ENCODE peak calls at places on chromosome 6, in seven cellular contexts. N is dorsolateral prefrontal cortex, W is fibroblast of mammary gland, F is epithelial cell of esophagus, T is neuronal stem cell, O is vagina, R is psoas muscle. G is an unnamed sample.

GRCh38 chr6:28378644-28379043 is 20.9 kb downstream of the ZSCAN12 start:
- DNase-seq in N (no peak), W (no peak), F (no peak), T (no peak), O (no peak), R (no peak), G (no peak)

GRCh38 chr6:170147832-170148708 is 142.8 kb downstream of the DLL1 start:
- DNase-seq in N (no peak), W (no peak), F (no peak), T (no peak), O (no peak), R (peak; percentile 53), G (no peak)

GRCh38 chr6:107068691-107069630 is 41.0 kb downstream of the MTRES1 start:
- DNase-seq in N (no peak), W (no peak), F (no peak), T (no peak), O (no peak), R (no peak), G (no peak)

GRCh38 chr6:136863752-136864151 is 41.4 kb downstream of the PEX7 start:
- DNase-seq in N (no peak), W (no peak), F (no peak), T (no peak), O (no peak), R (no peak), G (no peak)

GRCh38 chr6:514396-514973 is 122.9 kb downstream of the IRF4 start:
- DNase-seq in N (no peak), W (no peak), F (no peak), T (no peak), O (no peak), R (no peak), G (no peak)

GRCh38 chr6:105920071-105920470 is 166.1 kb upstream of the PRDM1 start:
- DNase-seq in N (no peak), W (no peak), F (peak; percentile 90), T (no peak), O (no peak), R (no peak), G (no peak)

GRCh38 chr6:43939281-43940070 is 169.5 kb downstream of the VEGFA start:
- DNase-seq in N (no peak), W (no peak), F (no peak), T (no peak), O (no peak), R (no peak), G (no peak)

GRCh38 chr6:73803562-73804221 is 107.7 kb downstream of the CD109 start:
- DNase-seq in N (no peak), W (peak; percentile 95), F (peak; percentile 84), T (peak; percentile 44), O (no peak), R (no peak), G (peak; percentile 70)

GRCh38 chr6:148438593-148438992 is 96.0 kb downstream of the SASH1 start:
- DNase-seq in N (no peak), W (peak; percentile 84), F (no peak), T (no peak), O (no peak), R (no peak), G (no peak)

GRCh38 chr6:163625265-163625664 is 210.7 kb downstream of the QKI start:
- DNase-seq in N (no peak), W (no peak), F (no peak), T (no peak), O (no peak), R (no peak), G (no peak)

GRCh38 chr6:82248233-82248735 is 740 bp upstream of the IBTK start:
- DNase-seq in N (no peak), W (peak; percentile 86), F (peak; percentile 80), T (no peak), O (no peak), R (no peak), G (peak; percentile 61)

GRCh38 chr6:1764584-1764983 is 154.9 kb downstream of the FOXC1 start:
- DNase-seq in N (no peak), W (no peak), F (no peak), T (no peak), O (no peak), R (no peak), G (no peak)

GRCh38 chr6:162898011-162898410 is 170.2 kb downstream of the PACRG start:
- DNase-seq in N (no peak), W (no peak), F (no peak), T (no peak), O (no peak), R (no peak), G (no peak)

GRCh38 chr6:27495386-27496135 is 22.7 kb upstream of the ZNF184 start:
- DNase-seq in N (no peak), W (peak; percentile 90), F (peak; percentile 79), T (peak; percentile 72), O (no peak), R (peak; percentile 54), G (peak; percentile 70)

GRCh38 chr6:132133734-132134490 is 182.7 kb upstream of the CCN2 start:
- DNase-seq in N (no peak), W (no peak), F (no peak), T (no peak), O (no peak), R (no peak), G (no peak)

GRCh38 chr6:132140150-132140549 is 189.0 kb upstream of the CCN2 start:
- DNase-seq in N (no peak), W (no peak), F (no peak), T (no peak), O (no peak), R (no peak), G (no peak)

GRCh38 chr6:132135409-132135808 is 184.2 kb upstream of the CCN2 start:
- DNase-seq in N (no peak), W (no peak), F (no peak), T (no peak), O (no peak), R (no peak), G (no peak)

GRCh38 chr6:132132911-132133639 is 181.9 kb upstream of the CCN2 start:
- DNase-seq in N (no peak), W (peak; percentile 74), F (peak; percentile 85), T (no peak), O (no peak), R (no peak), G (no peak)

DNA sequence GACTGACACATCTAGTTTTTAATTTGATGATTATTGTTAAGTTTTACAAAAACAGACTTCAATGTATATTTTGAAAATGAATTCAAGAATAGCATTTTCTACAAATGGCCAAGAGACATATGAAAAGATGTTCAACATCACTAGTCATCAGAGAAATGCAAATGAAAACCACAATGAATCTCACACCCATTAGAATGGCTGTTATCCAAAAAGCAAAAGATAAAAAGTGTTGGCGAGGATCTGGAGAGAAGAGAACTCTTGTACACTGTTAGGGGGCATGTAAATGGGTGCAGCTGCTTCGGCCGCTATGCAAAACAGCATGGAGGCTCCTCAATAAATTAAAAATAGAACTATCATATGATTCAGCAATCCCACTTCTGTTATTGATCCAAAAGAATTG is 185.8 kb upstream of the CCN2 start:
- DNase-seq in N (no peak), W (peak; percentile 21), F (no peak), T (no peak), O (no peak), R (no peak), G (no peak)
- H3K4me3 ChIP-seq in N (no peak overlapping the region), W (no peak overlapping the region), F (no peak overlapping the region), T (no peak overlapping the region), O (no peak overlapping the region), R (no peak overlapping the region), G (no peak overlapping the region)

GRCh38 chr6:29941006-29941405 is 1.3 kb upstream of the HLA-A start:
- DNase-seq in N (no peak), W (peak; percentile 42), F (peak; percentile 39), T (no peak), O (no peak), R (no peak), G (no peak)

GRCh38 chr6:29942275-29943052 is at the start of gene HLA-A:
- DNase-seq in N (peak; percentile 91), W (peak; percentile 93), F (peak; percentile 96), T (peak; percentile 88), O (no peak), R (peak; percentile 92), G (peak; percentile 88)

GRCh38 chr6:29943053-29943966 is 978 bp downstream of the HLA-A start:
- DNase-seq in N (no peak), W (no peak), F (no peak), T (no peak), O (no peak), R (no peak), G (no peak)

GRCh38 chr6:29941476-29941875 is 856 bp upstream of the HLA-A start:
- DNase-seq in N (no peak), W (peak; percentile 32), F (peak; percentile 34), T (no peak), O (no peak), R (no peak), G (no peak)

GRCh38 chr6:29941916-29942274 is 437 bp upstream of the HLA-A start:
- DNase-seq in N (no peak), W (no peak), F (no peak), T (no peak), O (no peak), R (no peak), G (no peak)
- H3K4me3 ChIP-seq in N (peak overlapping the region; percentile 42), W (peak overlapping the region; percentile 66), F (peak overlapping the region; percentile 61), T (peak overlapping the region; percentile 69), O (peak overlapping the region; percentile 62), R (peak overlapping the region; percentile 62), G (peak overlapping the region; percentile 75)

GRCh38 chr6:3058957-3059356 is 9.3 kb upstream of the RIPK1 start:
- DNase-seq in N (no peak), W (no peak), F (no peak), T (no peak), O (no peak), R (no peak), G (no peak)

GRCh38 chr6:3052481-3053230 is 15.6 kb upstream of the RIPK1 start:
- DNase-seq in N (no peak), W (no peak), F (no peak), T (no peak), O (no peak), R (no peak), G (no peak)

GRCh38 chr6:3057063-3057462 is 11.2 kb upstream of the RIPK1 start:
- DNase-seq in N (no peak), W (no peak), F (no peak), T (no peak), O (no peak), R (no peak), G (no peak)

GRCh38 chr6:3053231-3053508 is 15.1 kb upstream of the RIPK1 start:
- DNase-seq in N (no peak), W (no peak), F (no peak), T (no peak), O (no peak), R (no peak), G (no peak)
- H3K4me3 ChIP-seq in N (peak overlapping the region; percentile 40), W (peak overlapping the region; percentile 37), F (peak overlapping the region; percentile 43), T (peak overlapping the region; percentile 81), O (peak overlapping the region; percentile 43), R (peak overlapping the region; percentile 66), G (peak overlapping the region; percentile 50)

DNA sequence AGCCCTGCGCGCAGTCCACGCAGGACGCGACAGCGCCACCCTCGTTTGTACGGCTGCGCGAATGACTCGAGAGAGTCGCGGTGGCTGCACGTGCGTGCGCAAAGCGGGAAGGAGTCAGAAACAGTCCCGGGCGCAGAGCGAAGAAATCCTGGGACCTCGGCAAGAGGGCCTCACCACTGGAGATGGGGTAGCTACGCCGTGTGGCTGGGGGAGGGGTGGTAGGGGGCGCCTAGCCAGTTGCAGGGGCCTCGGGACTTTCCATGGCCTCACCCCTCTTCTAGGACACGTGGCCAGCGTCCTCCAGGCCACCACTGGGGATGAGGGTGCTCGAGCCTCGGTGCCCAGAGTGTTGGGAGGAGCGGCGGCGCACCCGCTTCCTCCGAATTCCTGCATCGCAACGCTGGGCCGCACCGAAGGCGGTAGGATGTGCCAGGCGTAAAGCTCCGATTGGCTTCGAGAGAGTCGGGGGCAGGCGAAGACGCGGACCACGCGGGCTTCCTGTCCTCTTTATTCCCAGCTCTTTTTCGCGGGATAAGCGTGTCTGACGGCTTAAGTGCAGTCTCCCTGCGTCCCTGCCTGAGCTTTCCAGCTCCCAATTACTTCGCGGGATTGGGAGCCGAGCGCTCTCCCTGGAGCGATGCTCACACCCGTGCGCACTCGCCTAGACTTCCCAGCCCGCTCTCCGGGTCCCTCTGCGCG is 38.7 kb downstream of the NCR2 start:
- DNase-seq in N (no peak), W (no peak), F (no peak), T (peak; percentile 56), O (no peak), R (no peak), G (no peak)
- H3K4me3 ChIP-seq in N (peak overlapping the region; percentile 8), W (no peak overlapping the region), F (no peak overlapping the region), T (peak overlapping the region; percentile 36), O (no peak overlapping the region), R (peak overlapping the region; percentile 25), G (no peak overlapping the region)

G was measured in A549.